ENCODE peak calls at places on chromosomes 11 and 22, in six cellular contexts. Z, E, F, X, G and C are unnamed samples.

GRCh38 chr11:126115820-126116319 is 53.2 kb upstream of the CDON start:
- DNase-seq in Z (no peak), E (peak), F (no peak), X (no peak), G (peak), C (no peak)

GRCh38 chr11:113305440-113306336 is 8.7 kb upstream of the TTC12 start:
- DNase-seq in Z (peak), E (peak), F (peak), X (peak), G (peak), C (peak)

GRCh38 chr11:2912498-2912897 is 16.7 kb downstream of the PHLDA2 start:
- DNase-seq in Z (no peak), E (peak), F (no peak), X (no peak), G (peak), C (no peak)

GRCh38 chr11:123434262-123434661 is 4.2 kb downstream of the GRAMD1B start:
- DNase-seq in Z (no peak), E (peak), F (peak), X (no peak), G (no peak), C (no peak)

GRCh38 chr11:1428762-1429316 is 39.1 kb downstream of the BRSK2 start:
- DNase-seq in Z (no peak), E (no peak), F (no peak), X (no peak), G (no peak), C (no peak)

GRCh38 chr11:119683783-119684182 is 45.2 kb downstream of the NECTIN1 start:
- DNase-seq in Z (no peak), E (no peak), F (no peak), X (no peak), G (no peak), C (no peak)

GRCh38 chr22:42919199-42919598 is 62.1 kb upstream of the ARFGAP3 start:
- DNase-seq in Z (no peak), E (peak), F (no peak), X (no peak), G (no peak), C (no peak)

GRCh38 chr11:503179-503981 is 3.7 kb downstream of the RNH1 start:
- DNase-seq in Z (peak), E (no peak), F (no peak), X (no peak), G (no peak), C (no peak)

GRCh38 chr11:102157219-102157618 is 47.0 kb downstream of the YAP1 start:
- DNase-seq in Z (no peak), E (no peak), F (no peak), X (no peak), G (peak), C (no peak)

GRCh38 chr11:27279491-27279890 is 83.5 kb downstream of the CCDC34 start:
- DNase-seq in Z (no peak), E (no peak), F (no peak), X (no peak), G (no peak), C (no peak)

GRCh38 chr11:120956710-120957500 is 67.0 kb upstream of the TBCEL start:
- DNase-seq in Z (no peak), E (peak), F (peak), X (no peak), G (no peak), C (peak)

GRCh38 chr11:102393272-102393730 is 46.3 kb downstream of the BIRC2 start:
- DNase-seq in Z (no peak), E (no peak), F (no peak), X (no peak), G (no peak), C (no peak)

GRCh38 chr11:76102772-76103171 is 103.5 kb downstream of the WNT11 start:
- DNase-seq in Z (no peak), E (no peak), F (no peak), X (no peak), G (no peak), C (no peak)

GRCh38 chr22:26632422-26633155 is 10.8 kb downstream of the CRYBA4 start:
- DNase-seq in Z (no peak), E (peak), F (no peak), X (no peak), G (no peak), C (no peak)

GRCh38 chr22:40067639-40068038 is 72.9 kb downstream of the FAM83F start:
- DNase-seq in Z (no peak), E (no peak), F (no peak), X (no peak), G (no peak), C (no peak)

GRCh38 chr11:44755553-44756505 is 29.1 kb downstream of the TSPAN18 start:
- DNase-seq in Z (no peak), E (no peak), F (no peak), X (no peak), G (no peak), C (no peak)

GRCh38 chr11:94297967-94298576 is 6.3 kb upstream of the IZUMO1R start:
- DNase-seq in Z (no peak), E (peak), F (no peak), X (no peak), G (no peak), C (no peak)

GRCh38 chr11:70760416-70761020 is 362.2 kb downstream of the CTTN start:
- DNase-seq in Z (no peak), E (peak), F (no peak), X (no peak), G (no peak), C (no peak)

GRCh38 chr11:36600155-36600554 is 2.1 kb upstream of the RAG2 start:
- DNase-seq in Z (no peak), E (peak), F (no peak), X (no peak), G (no peak), C (no peak)

GRCh38 chr11:132627981-132628380 is 904.3 kb downstream of the OPCML start:
- DNase-seq in Z (no peak), E (no peak), F (no peak), X (no peak), G (no peak), C (no peak)

GRCh38 chr11:36091256-36091811 is 147.5 kb downstream of the LDLRAD3 start:
- DNase-seq in Z (no peak), E (peak), F (no peak), X (no peak), G (peak), C (no peak)

GRCh38 chr11:86668929-86669328 is 3.5 kb downstream of the ME3 start:
- DNase-seq in Z (no peak), E (peak), F (no peak), X (no peak), G (no peak), C (no peak)

GRCh38 chr11:121237686-121238658 is 54.6 kb upstream of the SC5D start:
- DNase-seq in Z (no peak), E (no peak), F (no peak), X (no peak), G (no peak), C (no peak)

GRCh38 chr11:11291432-11292015 is 61.5 kb downstream of the CSNK2A3 start:
- DNase-seq in Z (no peak), E (no peak), F (no peak), X (no peak), G (no peak), C (no peak)

GRCh38 chr11:44627911-44628729 is 62.7 kb downstream of the CD82 start:
- DNase-seq in Z (peak), E (no peak), F (no peak), X (no peak), G (peak), C (no peak)

GRCh38 chr11:18720086-18720810 is 5.7 kb downstream of the IGSF22 start:
- DNase-seq in Z (no peak), E (no peak), F (no peak), X (no peak), G (no peak), C (no peak)

GRCh38 chr22:27668828-27669797 is 132.4 kb downstream of the MN1 start:
- DNase-seq in Z (no peak), E (peak), F (no peak), X (no peak), G (no peak), C (no peak)

GRCh38 chr11:10920205-10920604 is 62.4 kb upstream of the ZBED5 start:
- DNase-seq in Z (no peak), E (no peak), F (no peak), X (no peak), G (no peak), C (no peak)

GRCh38 chr11:83459802-83460201 is 173.6 kb upstream of the CCDC90B start:
- DNase-seq in Z (no peak), E (no peak), F (no peak), X (no peak), G (no peak), C (no peak)